ENCODE peak calls at places on chromosomes 4 and X, in four cellular contexts. V, D, E and Z are unnamed samples.

GRCh38 chrX:44945736-44946135 is 72.7 kb downstream of the KDM6A start:
- DNase-seq in E (no peak), V (no peak), D (no peak), Z (no peak)

GRCh38 chr4:146520894-146521542 is 722 bp downstream of the SLC10A7 start:
- DNase-seq in V (peak), D (no peak), E (peak), Z (peak)

GRCh38 chrX:10050481-10050880 is 83.3 kb downstream of the CLDN34 start:
- DNase-seq in D (no peak), V (no peak), E (no peak), Z (peak)

GRCh38 chrX:142680038-142680437 is 345.7 kb upstream of the SPANXN4 start:
- DNase-seq in D (no peak), V (no peak), E (no peak), Z (no peak)

GRCh38 chrX:140346711-140347110 is 158.2 kb downstream of the SOX3 start:
- DNase-seq in E (peak), D (no peak), V (peak), Z (peak)

GRCh38 chrX:63258144-63258543 is 93.0 kb downstream of the SPIN4 start:
- DNase-seq in V (peak), D (no peak), E (no peak), Z (peak)

GRCh38 chrX:44245730-44246129 is 97.7 kb downstream of the EFHC2 start:
- DNase-seq in V (no peak), D (no peak), E (no peak), Z (no peak)

GRCh38 chr4:8739820-8740665 is 131.6 kb downstream of the HMX1 start:
- DNase-seq in D (no peak), E (no peak), V (no peak), Z (no peak)

GRCh38 chr4:34731045-34731444 is 1513.3 kb downstream of the ARAP2 start:
- DNase-seq in E (peak), V (no peak), D (no peak), Z (peak)

GRCh38 chrX:141879616-141880015 is 24.1 kb upstream of the MAGEC1 start:
- DNase-seq in V (no peak), D (no peak), E (no peak), Z (no peak)

GRCh38 chr4:14871676-14872430 is 130.4 kb upstream of the CPEB2 start:
- DNase-seq in D (no peak), V (no peak), E (peak), Z (no peak)

GRCh38 chr4:137980641-137981040 is 261.5 kb downstream of the SLC7A11 start:
- DNase-seq in D (no peak), V (no peak), E (no peak), Z (no peak)

GRCh38 chr4:89929425-89930272 is 35.0 kb downstream of the MMRN1 start:
- DNase-seq in D (no peak), E (no peak), V (no peak), Z (peak)

GRCh38 chr4:119559044-119559647 is 69.5 kb downstream of the PDE5A start:
- DNase-seq in E (peak), V (peak), D (no peak), Z (peak)

GRCh38 chr4:92334716-92335350 is 31.1 kb downstream of the GRID2 start:
- DNase-seq in V (no peak), D (no peak), E (no peak), Z (peak)

GRCh38 chrX:34629572-34629971 is 27.5 kb downstream of the TMEM47 start:
- DNase-seq in E (no peak), V (peak), D (no peak), Z (no peak)

GRCh38 chrX:55450259-55450658 is 1.7 kb upstream of the MAGEH1 start:
- DNase-seq in E (peak), V (peak), D (no peak), Z (no peak)

GRCh38 chr4:75924309-75924708 is 16.5 kb downstream of the NAAA start:
- DNase-seq in E (no peak), V (no peak), D (no peak), Z (no peak)

GRCh38 chr4:106615961-106616360 is 247.4 kb upstream of the GIMD1 start:
- DNase-seq in D (no peak), V (peak), E (peak), Z (no peak)

GRCh38 chr4:137083571-137083970 is 448.7 kb downstream of the PCDH18 start:
- DNase-seq in D (no peak), E (no peak), V (no peak), Z (no peak)

GRCh38 chr4:14868426-14868825 is 133.9 kb upstream of the CPEB2 start:
- DNase-seq in E (no peak), V (no peak), D (no peak), Z (no peak)

GRCh38 chrX:20311505-20311904 is 44.8 kb upstream of the RPS6KA3 start:
- DNase-seq in V (no peak), E (no peak), D (no peak), Z (no peak)

GRCh38 chr4:139593091-139593564 is 37.1 kb upstream of the SETD7 start:
- DNase-seq in E (peak), D (no peak), V (peak), Z (peak)

GRCh38 chrX:155857561-155857960 is 23.6 kb upstream of the VAMP7 start:
- DNase-seq in V (peak), E (peak), D (no peak), Z (no peak)

GRCh38 chrX:19040373-19040772 is 56.5 kb upstream of the PHKA2 start:
- DNase-seq in E (no peak), V (no peak), D (no peak), Z (no peak)

GRCh38 chr4:142550955-142551354 is 295.1 kb downstream of the INPP4B start:
- DNase-seq in V (peak), D (no peak), E (no peak), Z (no peak)

GRCh38 chrX:78029663-78030062 is 60.2 kb upstream of the PGAM4 start:
- DNase-seq in E (peak), V (peak), D (no peak), Z (no peak)

GRCh38 chrX:56783996-56784620 is 55.1 kb downstream of the NBDY start:
- DNase-seq in E (no peak), V (no peak), D (no peak), Z (no peak)

GRCh38 chrX:17459008-17459407 is 84.0 kb downstream of the NHS start:
- DNase-seq in D (no peak), V (peak), E (peak), Z (peak)

GRCh38 chr4:445410-445809 is 53.5 kb downstream of the ZNF721 start:
- DNase-seq in V (no peak), D (no peak), E (no peak), Z (no peak)

GRCh38 chr4:7310441-7310840 is 118.1 kb downstream of the SORCS2 start:
- DNase-seq in V (no peak), D (no peak), E (no peak), Z (no peak)

GRCh38 chr4:7426525-7427171 is 8.1 kb downstream of the PSAPL1 start:
- DNase-seq in V (no peak), D (no peak), E (no peak), Z (no peak)

GRCh38 chr4:38160487-38161207 is 200.4 kb downstream of the PTTG2 start:
- DNase-seq in D (no peak), E (peak), V (peak), Z (peak)

GRCh38 chr4:7342223-7342576 is 92.5 kb downstream of the PSAPL1 start:
- DNase-seq in E (no peak), V (no peak), D (no peak), Z (no peak)

GRCh38 chr4:80243274-80244018 is 23.0 kb upstream of the FGF5 start:
- DNase-seq in E (no peak), V (no peak), D (no peak), Z (no peak)